ENCODE peak calls at places on chromosomes 2 and 18, in five cellular contexts. K is GM20000, B is B cell, W is body of pancreas, F is Panc1. L is an unnamed sample.

GRCh38 chr18:76688724-76689472 is 133.5 kb upstream of the ZNF236 start:
- DNase-seq in K (no peak), B (no peak), W (no peak), F (no peak), L (no peak)

GRCh38 chr2:196247979-196248286 is 76.6 kb upstream of the STK17B start:
- DNase-seq in K (no peak), B (no peak), W (no peak), F (no peak), L (no peak)

GRCh38 chr2:95379616-95379925 is 22.9 kb upstream of the FAHD2A start:
- DNase-seq in K (peak; percentile 32), B (no peak), W (no peak), F (no peak), L (no peak)

GRCh38 chr2:160493227-160494028 is at the start of gene RBMS1:
- DNase-seq in K (peak; percentile 53), B (peak; percentile 69), W (peak; percentile 59), F (no peak), L (no peak)

GRCh38 chr18:49183921-49184320 is 233.2 kb upstream of the SMAD7 start:
- DNase-seq in K (no peak), B (no peak), W (no peak), F (no peak), L (no peak)

GRCh38 chr2:65022189-65022588 is 33.0 kb downstream of the SLC1A4 start:
- DNase-seq in K (no peak), B (no peak), W (no peak), F (no peak), L (no peak)

GRCh38 chr2:130355181-130355577 is 677 bp upstream of the PTPN18 start:
- DNase-seq in K (no peak), B (no peak), W (no peak), F (no peak), L (no peak)

GRCh38 chr2:25304339-25304728 is 37.4 kb downstream of the DNMT3A start:
- DNase-seq in K (no peak), B (no peak), W (no peak), F (no peak), L (no peak)

GRCh38 chr2:235618039-235618438 is 124.2 kb downstream of the AGAP1 start:
- DNase-seq in K (no peak), B (no peak), W (no peak), F (no peak), L (no peak)

GRCh38 chr2:225233234-225233633 is 166.3 kb upstream of the NYAP2 start:
- DNase-seq in K (no peak), B (no peak), W (no peak), F (no peak), L (peak; percentile 1)

GRCh38 chr2:3025984-3026383 is 351.6 kb downstream of the EIPR1 start:
- DNase-seq in K (no peak), B (peak; percentile 1), W (no peak), F (no peak), L (no peak)

GRCh38 chr18:55998071-55998522 is 410.1 kb upstream of the TCF4 start:
- DNase-seq in K (no peak), B (no peak), W (peak; percentile 30), F (no peak), L (no peak)

GRCh38 chr2:48589170-48589767 is 28.4 kb upstream of the GTF2A1L start:
- DNase-seq in K (peak; percentile 25), B (no peak), W (peak; percentile 53), F (peak; percentile 35), L (peak; percentile 31)

GRCh38 chr2:1742680-1743395 is 1.5 kb downstream of the PXDN start:
- DNase-seq in K (no peak), B (peak; percentile 61), W (peak; percentile 56), F (no peak), L (peak; percentile 55)

GRCh38 chr2:127807678-127808353 is 3.2 kb downstream of the WDR33 start:
- DNase-seq in K (no peak), B (no peak), W (no peak), F (no peak), L (no peak)

GRCh38 chr2:226888378-226888915 is 52.6 kb downstream of the RHBDD1 start:
- DNase-seq in K (no peak), B (no peak), W (no peak), F (no peak), L (no peak)

GRCh38 chr2:235825946-235826345 is 332.1 kb downstream of the AGAP1 start:
- DNase-seq in K (no peak), B (no peak), W (no peak), F (no peak), L (no peak)

GRCh38 chr18:2417861-2418610 is 153.3 kb downstream of the METTL4 start:
- DNase-seq in K (no peak), B (no peak), W (no peak), F (no peak), L (no peak)

GRCh38 chr2:125172181-125172580 is 1147.1 kb downstream of the CNTNAP5 start:
- DNase-seq in K (no peak), B (no peak), W (no peak), F (no peak), L (no peak)

GRCh38 chr2:229713371-229714079 is 830 bp downstream of the DNER start:
- DNase-seq in K (peak; percentile 40), B (peak; percentile 37), W (peak; percentile 13), F (no peak), L (no peak)

GRCh38 chr2:56680971-56681631 is 497.3 kb downstream of the CCDC85A start:
- DNase-seq in K (no peak), B (no peak), W (no peak), F (no peak), L (no peak)

GRCh38 chr2:72824224-72824842 is 1.5 kb downstream of the EXOC6B start:
- DNase-seq in K (no peak), B (no peak), W (no peak), F (peak; percentile 24), L (no peak)

GRCh38 chr18:75500510-75500909 is 73.0 kb upstream of the SMIM21 start:
- DNase-seq in K (no peak), B (no peak), W (no peak), F (no peak), L (no peak)

GRCh38 chr18:8854962-8855361 is 149.6 kb downstream of the MTCL1 start:
- DNase-seq in K (no peak), B (no peak), W (no peak), F (no peak), L (no peak)

GRCh38 chr2:65177754-65178442 is 48.0 kb upstream of the RAB1A start:
- DNase-seq in K (no peak), B (no peak), W (no peak), F (no peak), L (no peak)

GRCh38 chr2:147847746-147848391 is 3.0 kb downstream of the ACVR2A start:
- DNase-seq in K (no peak), B (no peak), W (no peak), F (no peak), L (no peak)

GRCh38 chr2:23940976-23941605 is 828 bp downstream of the UBXN2A start:
- DNase-seq in K (no peak), B (no peak), W (no peak), F (no peak), L (no peak)

GRCh38 chr2:204145197-204146190 is 208.9 kb downstream of the ICOS start:
- DNase-seq in K (peak; percentile 63), B (peak; percentile 36), W (peak; percentile 79), F (peak; percentile 52), L (peak; percentile 24)

GRCh38 chr2:63463142-63463541 is 125.1 kb downstream of the WDPCP start:
- DNase-seq in K (no peak), B (no peak), W (no peak), F (no peak), L (no peak)

GRCh38 chr18:34809697-34810096 is 99.6 kb downstream of the DTNA start:
- DNase-seq in K (no peak), B (no peak), W (peak; percentile 68), F (peak; percentile 4), L (peak; percentile 21)

GRCh38 chr2:98872526-98872925 is 63.5 kb downstream of the CRACDL start:
- DNase-seq in K (no peak), B (no peak), W (no peak), F (no peak), L (no peak)

GRCh38 chr2:13919981-13920382 is 712.5 kb upstream of the LRATD1 start:
- DNase-seq in K (no peak), B (no peak), W (no peak), F (no peak), L (no peak)

DNA sequence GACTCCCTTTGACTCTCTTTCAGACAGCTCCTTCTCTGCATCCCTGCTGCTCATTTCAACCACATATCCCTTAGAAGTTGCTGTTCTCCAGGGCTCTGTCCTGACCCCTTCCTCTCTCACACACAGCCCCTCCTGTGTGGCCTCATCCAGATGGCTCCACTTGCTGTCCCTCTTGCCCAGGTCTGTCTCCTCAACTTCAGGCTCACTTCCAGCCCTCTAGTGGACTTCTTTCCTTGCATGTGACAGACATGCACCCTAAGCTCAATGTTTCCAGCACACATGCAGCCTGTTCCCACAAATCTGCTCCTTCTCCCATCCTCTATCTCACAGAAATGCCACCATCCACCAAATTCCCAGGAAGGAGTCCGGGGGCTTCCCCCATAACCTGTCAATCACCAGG is 9.0 kb upstream of the MRPL19 start:
- DNase-seq in K (no peak), B (no peak), W (no peak), F (no peak), L (no peak)
- TF ChIP-seq CTCF in K (no peak), B (no peak), W (no peak), F (no peak), L (no peak)

GRCh38 chr18:72089432-72089831 is 454.7 kb downstream of the CBLN2 start:
- DNase-seq in K (no peak), B (no peak), W (no peak), F (no peak), L (no peak)

GRCh38 chr18:72091369-72091768 is 452.8 kb downstream of the CBLN2 start:
- DNase-seq in K (no peak), B (no peak), W (no peak), F (no peak), L (no peak)

GRCh38 chr18:72086421-72086820 is 457.7 kb downstream of the CBLN2 start:
- DNase-seq in K (no peak), B (no peak), W (no peak), F (no peak), L (no peak)
- TF ChIP-seq CTCF in K (no peak), B (peak; percentile 37), W (peak; percentile 47), F (peak; percentile 14), L (no peak)

GRCh38 chr2:212592695-212593094 is 54.1 kb upstream of the ERBB4 start:
- DNase-seq in K (no peak), B (no peak), W (no peak), F (no peak), L (no peak)

GRCh38 chr2:212596688-212597087 is 58.1 kb upstream of the ERBB4 start:
- DNase-seq in K (no peak), B (no peak), W (no peak), F (no peak), L (no peak)

DNA sequence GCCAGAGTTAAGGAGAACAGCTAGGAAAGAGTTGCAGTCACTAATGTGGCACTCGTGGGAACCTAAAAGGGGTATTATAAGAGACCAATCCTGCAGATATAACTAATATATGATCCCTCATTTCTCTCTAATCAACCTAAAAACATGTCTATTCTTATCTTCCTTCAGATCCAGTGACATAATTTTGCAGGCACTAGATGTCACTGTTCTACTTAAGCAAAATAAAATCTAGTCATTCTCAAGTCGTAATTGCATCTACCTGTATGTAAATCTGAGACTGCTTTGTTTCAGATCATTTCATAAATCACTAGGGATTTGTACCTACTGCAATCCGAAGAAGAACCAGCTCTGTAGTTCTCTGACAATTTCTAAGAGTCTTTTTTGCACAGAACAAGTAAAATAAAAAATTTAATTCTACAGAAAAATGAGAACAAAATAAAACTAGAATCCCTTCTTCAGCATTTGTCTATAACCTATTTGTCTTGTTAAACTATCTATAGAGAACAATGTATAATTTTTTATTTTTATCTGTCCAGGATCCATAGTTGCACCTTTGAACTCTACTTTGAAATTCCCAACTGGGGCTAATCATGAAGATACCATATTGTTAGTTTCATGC is 56.5 kb upstream of the ERBB4 start:
- DNase-seq in K (peak; percentile 7), B (no peak), W (no peak), F (peak; percentile 20), L (no peak)
- TF ChIP-seq CTCF in K (no peak), B (no peak), W (no peak), F (peak; percentile 46), L (no peak)

GRCh38 chr18:23053756-23054457 is 81.4 kb upstream of the CABLES1 start:
- DNase-seq in K (no peak), B (no peak), W (peak; percentile 18), F (no peak), L (no peak)
- TF ChIP-seq CTCF in K (no peak), B (no peak), W (peak; percentile 20), F (no peak), L (peak; percentile 14)

L was measured in HFF-Myc.